ENCODE peak calls at places on chromosomes 2 and 18, in eight cellular contexts. E is effector memory CD4-positive, alpha-beta T cell; B is left lung; T is midbrain; C is NCI-H1105 treated with DMSO at 0.1 percent for 48 hours; S is ureter; Y is retina; W is activated CD4-positive, alpha-beta T cell treated with anti-CD3 and anti-CD28 coated beads, Interleukin-2, amount 10 ng/mL, durations not matched to agents 7 days and 5 days. R is an unnamed sample.

GRCh38 chr2:119431155-119431975 is at the start of gene TMEM37:
- DNase-seq in E (no peak), B (peak), T (no peak), C (peak), S (peak), Y (peak), W (no peak), R (no peak)

GRCh38 chr2:138252587-138252986 is 249.0 kb upstream of the SPOPL start:
- DNase-seq in E (no peak), B (no peak), T (no peak), C (no peak), S (no peak), Y (no peak), W (no peak), R (no peak)

GRCh38 chr18:79685281-79685680 is 5.7 kb downstream of the CTDP1 start:
- DNase-seq in E (no peak), B (no peak), T (no peak), C (no peak), S (no peak), Y (no peak), W (no peak), R (peak)

GRCh38 chr2:118539290-118539689 is 308.2 kb downstream of the EN1 start:
- DNase-seq in E (no peak), B (no peak), T (no peak), C (no peak), S (no peak), Y (no peak), W (no peak), R (no peak)

GRCh38 chr2:152395132-152396024 is 60.4 kb downstream of the FMNL2 start:
- DNase-seq in E (no peak), B (no peak), T (no peak), C (no peak), S (no peak), Y (no peak), W (no peak), R (no peak)

GRCh38 chr2:24906466-24906865 is 13.6 kb downstream of the ADCY3 start:
- DNase-seq in E (no peak), B (no peak), T (no peak), C (no peak), S (no peak), Y (no peak), W (no peak), R (no peak)

GRCh38 chr18:526681-527080 is 26.2 kb upstream of the COLEC12 start:
- DNase-seq in E (no peak), B (no peak), T (no peak), C (no peak), S (no peak), Y (no peak), W (no peak), R (no peak)

GRCh38 chr2:62340981-62341624 is 145.2 kb downstream of the B3GNT2 start:
- DNase-seq in E (no peak), B (no peak), T (no peak), C (peak), S (no peak), Y (peak), W (no peak), R (no peak)

GRCh38 chr2:240393831-240394410 is 41.5 kb upstream of the GPC1 start:
- DNase-seq in E (no peak), B (no peak), T (no peak), C (no peak), S (no peak), Y (no peak), W (no peak), R (no peak)